ENCODE peak calls at places on chromosomes 12 and 14, in six cellular contexts. B is fibroblast of lung; X is choroid plexus epithelial cell; Y is suprapubic skin; G is GM20000; M is CD8-positive, alpha-beta T cell. Z is an unnamed sample.

GRCh38 chr14:105853907-105854599 is 327.7 kb downstream of the TMEM121 start:
- DNase-seq in B (no peak), X (no peak), Y (no peak), G (no peak), M (no peak), Z (no peak)

GRCh38 chr12:106791531-106791930 is 17.0 kb downstream of the RIC8B start:
- DNase-seq in B (no peak), X (no peak), Y (no peak), G (no peak), M (no peak), Z (no peak)

GRCh38 chr12:42370013-42370412 is 44.0 kb downstream of the PPHLN1 start:
- DNase-seq in B (no peak), X (no peak), Y (no peak), G (no peak), M (no peak), Z (no peak)

GRCh38 chr12:98532687-98533304 is 17.4 kb downstream of the TMPO start:
- DNase-seq in B (peak), X (peak), Y (no peak), G (peak), M (no peak), Z (no peak)

GRCh38 chr12:57090924-57091632 is 2.2 kb downstream of the NAB2 start:
- DNase-seq in B (peak), X (no peak), Y (peak), G (peak), M (no peak), Z (no peak)

GRCh38 chr14:24054646-24055045 is 2.8 kb downstream of the CARMIL3 start:
- DNase-seq in B (no peak), X (no peak), Y (no peak), G (no peak), M (no peak), Z (no peak)

GRCh38 chr12:103771466-103771865 is 69.6 kb downstream of the NT5DC3 start:
- DNase-seq in B (peak), X (peak), Y (no peak), G (peak), M (no peak), Z (no peak)

GRCh38 chr12:81085832-81086231 is 8.0 kb downstream of the ACSS3 start:
- DNase-seq in B (no peak), X (no peak), Y (no peak), G (no peak), M (no peak), Z (no peak)

GRCh38 chr14:23431486-23431885 is 4.0 kb downstream of the MYH7 start:
- DNase-seq in B (no peak), X (no peak), Y (peak), G (no peak), M (no peak), Z (no peak)

GRCh38 chr12:101459642-101460346 is 15.3 kb upstream of the SPIC start:
- DNase-seq in B (no peak), X (peak), Y (peak), G (no peak), M (no peak), Z (no peak)

GRCh38 chr14:69439516-69440270 is 41.2 kb downstream of the SLC39A9 start:
- DNase-seq in B (no peak), X (no peak), Y (no peak), G (no peak), M (no peak), Z (no peak)

GRCh38 chr12:6451348-6452244 is at the start of gene TAPBPL:
- DNase-seq in B (peak), X (peak), Y (peak), G (peak), M (peak), Z (peak)

GRCh38 chr12:84791444-84791843 is 121.2 kb downstream of the SLC6A15 start:
- DNase-seq in B (peak), X (no peak), Y (no peak), G (no peak), M (no peak), Z (no peak)

GRCh38 chr12:14628771-14629170 is 61.1 kb upstream of the PLBD1 start:
- DNase-seq in B (no peak), X (no peak), Y (no peak), G (no peak), M (no peak), Z (no peak)
- TF ChIP-seq CTCF in B (no peak), X (no peak), Y (no peak), G (no peak), M (no peak), Z (no peak)

GRCh38 chr14:99779751-99780150 is 13.5 kb upstream of the EML1 start:
- DNase-seq in B (peak), X (peak), Y (no peak), G (no peak), M (no peak), Z (no peak)
- TF ChIP-seq CTCF in B (no peak), X (no peak), Y (no peak), G (no peak), M (no peak), Z (no peak)

GRCh38 chr12:74900232-74900631 is 309.4 kb downstream of the KCNC2 start:
- DNase-seq in B (no peak), X (no peak), Y (no peak), G (no peak), M (peak), Z (no peak)
- TF ChIP-seq CTCF in B (no peak), X (no peak), Y (no peak), G (no peak), M (no peak), Z (no peak)

GRCh38 chr14:63130531-63130930 is 73.7 kb upstream of the RHOJ start:
- DNase-seq in B (no peak), X (no peak), Y (no peak), G (no peak), M (no peak), Z (no peak)

DNA sequence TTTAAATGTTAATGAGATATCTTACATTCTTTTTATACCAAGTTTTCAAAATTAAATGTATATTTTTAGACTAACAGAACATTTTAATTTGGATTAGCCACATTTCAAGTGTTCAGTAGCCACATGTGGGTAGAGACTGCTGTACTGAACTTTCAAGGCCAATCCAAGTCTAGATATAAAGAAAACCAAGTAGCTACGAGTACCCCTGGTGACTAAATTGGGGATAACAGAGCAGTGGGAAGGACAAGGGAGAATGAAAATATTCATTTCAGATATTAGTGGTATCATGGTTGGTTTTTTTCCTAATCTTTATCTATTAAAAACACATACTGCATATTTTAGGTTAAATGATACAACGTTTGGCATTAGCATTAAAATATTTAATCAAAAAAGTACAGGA is 69.4 kb upstream of the RHOJ start:
- DNase-seq in B (peak), X (peak), Y (no peak), G (no peak), M (no peak), Z (no peak)
- TF ChIP-seq CTCF in B (peak), X (peak), Y (no peak), G (no peak), M (no peak), Z (no peak)